ENCODE peak calls at places on chromosome 1, in seven cellular contexts. One of them, this sample, is unnamed.

GRCh38 chr1:63779338-63779819 is 5.6 kb downstream of the ROR1 start:
- DNase-seq in NAMALWA: no peak
- DNase-seq in neuronal stem cell: no peak
- DNase-seq in NCI-H1092 treated with DMSO at 0.1 percent for 48 hours: no peak
- DNase-seq in CD4-positive, CD25-positive, alpha-beta regulatory T cell: no peak
- DNase-seq in Calu3: no peak
- DNase-seq in progenitor cell of endocrine pancreas: no peak
- DNase-seq in this sample: no peak

GRCh38 chr1:229271448-229272120 is 673 bp downstream of the RAB4A start:
- DNase-seq in NAMALWA: peak; percentile 59
- DNase-seq in neuronal stem cell: peak; percentile 20
- DNase-seq in NCI-H1092 treated with DMSO at 0.1 percent for 48 hours: peak; percentile 54
- DNase-seq in CD4-positive, CD25-positive, alpha-beta regulatory T cell: peak; percentile 22
- DNase-seq in Calu3: no peak
- DNase-seq in progenitor cell of endocrine pancreas: no peak
- DNase-seq in this sample: no peak

GRCh38 chr1:230312676-230313075 is 113.5 kb downstream of the PGBD5 start:
- DNase-seq in NAMALWA: no peak
- DNase-seq in neuronal stem cell: no peak
- DNase-seq in NCI-H1092 treated with DMSO at 0.1 percent for 48 hours: no peak
- DNase-seq in CD4-positive, CD25-positive, alpha-beta regulatory T cell: no peak
- DNase-seq in Calu3: no peak
- DNase-seq in progenitor cell of endocrine pancreas: no peak
- DNase-seq in this sample: no peak

GRCh38 chr1:150528997-150529396 is 13.4 kb downstream of the FALEC start:
- DNase-seq in NAMALWA: no peak
- DNase-seq in neuronal stem cell: no peak
- DNase-seq in NCI-H1092 treated with DMSO at 0.1 percent for 48 hours: peak; percentile 15
- DNase-seq in CD4-positive, CD25-positive, alpha-beta regulatory T cell: no peak
- DNase-seq in Calu3: peak; percentile 47
- DNase-seq in progenitor cell of endocrine pancreas: no peak
- DNase-seq in this sample: no peak

GRCh38 chr1:95233321-95233736 is 681 bp upstream of the RWDD3 start:
- DNase-seq in NAMALWA: no peak
- DNase-seq in neuronal stem cell: peak; percentile 23
- DNase-seq in NCI-H1092 treated with DMSO at 0.1 percent for 48 hours: no peak
- DNase-seq in CD4-positive, CD25-positive, alpha-beta regulatory T cell: no peak
- DNase-seq in Calu3: peak; percentile 30
- DNase-seq in progenitor cell of endocrine pancreas: no peak
- DNase-seq in this sample: no peak

GRCh38 chr1:146029097-146029496 is 7.6 kb upstream of the HJV start:
- DNase-seq in NAMALWA: no peak
- DNase-seq in neuronal stem cell: no peak
- DNase-seq in NCI-H1092 treated with DMSO at 0.1 percent for 48 hours: no peak
- DNase-seq in CD4-positive, CD25-positive, alpha-beta regulatory T cell: no peak
- DNase-seq in Calu3: no peak
- DNase-seq in progenitor cell of endocrine pancreas: no peak
- DNase-seq in this sample: no peak

GRCh38 chr1:208598021-208598420 is 353.8 kb upstream of the PLXNA2 start:
- DNase-seq in NAMALWA: no peak
- DNase-seq in neuronal stem cell: no peak
- DNase-seq in NCI-H1092 treated with DMSO at 0.1 percent for 48 hours: no peak
- DNase-seq in CD4-positive, CD25-positive, alpha-beta regulatory T cell: no peak
- DNase-seq in Calu3: no peak
- DNase-seq in progenitor cell of endocrine pancreas: no peak
- DNase-seq in this sample: no peak

GRCh38 chr1:172704446-172705176 is 45.7 kb downstream of the FASLG start:
- DNase-seq in NAMALWA: no peak
- DNase-seq in neuronal stem cell: no peak
- DNase-seq in NCI-H1092 treated with DMSO at 0.1 percent for 48 hours: no peak
- DNase-seq in CD4-positive, CD25-positive, alpha-beta regulatory T cell: no peak
- DNase-seq in Calu3: no peak
- DNase-seq in progenitor cell of endocrine pancreas: no peak
- DNase-seq in this sample: no peak

GRCh38 chr1:204415351-204415750 is 3.7 kb upstream of the PPP1R15B start:
- DNase-seq in NAMALWA: no peak
- DNase-seq in neuronal stem cell: no peak
- DNase-seq in NCI-H1092 treated with DMSO at 0.1 percent for 48 hours: no peak
- DNase-seq in CD4-positive, CD25-positive, alpha-beta regulatory T cell: no peak
- DNase-seq in Calu3: no peak
- DNase-seq in progenitor cell of endocrine pancreas: no peak
- DNase-seq in this sample: no peak

GRCh38 chr1:93344886-93345632 is 648 bp upstream of the DR1 start:
- DNase-seq in NAMALWA: peak; percentile 60
- DNase-seq in neuronal stem cell: no peak
- DNase-seq in NCI-H1092 treated with DMSO at 0.1 percent for 48 hours: peak; percentile 29
- DNase-seq in CD4-positive, CD25-positive, alpha-beta regulatory T cell: no peak
- DNase-seq in Calu3: no peak
- DNase-seq in progenitor cell of endocrine pancreas: no peak
- DNase-seq in this sample: no peak

GRCh38 chr1:77175230-77175844 is 43.9 kb downstream of the PIGK start:
- DNase-seq in NAMALWA: peak; percentile 1
- DNase-seq in neuronal stem cell: peak; percentile 18
- DNase-seq in NCI-H1092 treated with DMSO at 0.1 percent for 48 hours: no peak
- DNase-seq in CD4-positive, CD25-positive, alpha-beta regulatory T cell: no peak
- DNase-seq in Calu3: peak; percentile 11
- DNase-seq in progenitor cell of endocrine pancreas: no peak
- DNase-seq in this sample: no peak

GRCh38 chr1:34547043-34547674 is 207.7 kb upstream of the GJB5 start:
- DNase-seq in NAMALWA: peak; percentile 4
- DNase-seq in neuronal stem cell: no peak
- DNase-seq in NCI-H1092 treated with DMSO at 0.1 percent for 48 hours: no peak
- DNase-seq in CD4-positive, CD25-positive, alpha-beta regulatory T cell: no peak
- DNase-seq in Calu3: peak; percentile 14
- DNase-seq in progenitor cell of endocrine pancreas: no peak
- DNase-seq in this sample: no peak

GRCh38 chr1:164834641-164835040 is 275.7 kb downstream of the PBX1 start:
- DNase-seq in NAMALWA: no peak
- DNase-seq in neuronal stem cell: no peak
- DNase-seq in NCI-H1092 treated with DMSO at 0.1 percent for 48 hours: no peak
- DNase-seq in CD4-positive, CD25-positive, alpha-beta regulatory T cell: no peak
- DNase-seq in Calu3: no peak
- DNase-seq in progenitor cell of endocrine pancreas: no peak
- DNase-seq in this sample: no peak

GRCh38 chr1:91557039-91557690 is 56.5 kb downstream of the CDC7 start:
- DNase-seq in NAMALWA: no peak
- DNase-seq in neuronal stem cell: no peak
- DNase-seq in NCI-H1092 treated with DMSO at 0.1 percent for 48 hours: no peak
- DNase-seq in CD4-positive, CD25-positive, alpha-beta regulatory T cell: no peak
- DNase-seq in Calu3: no peak
- DNase-seq in progenitor cell of endocrine pancreas: no peak
- DNase-seq in this sample: no peak

GRCh38 chr1:8358897-8359616 is 41.1 kb downstream of the SLC45A1 start:
- DNase-seq in NAMALWA: no peak
- DNase-seq in neuronal stem cell: no peak
- DNase-seq in NCI-H1092 treated with DMSO at 0.1 percent for 48 hours: no peak
- DNase-seq in CD4-positive, CD25-positive, alpha-beta regulatory T cell: no peak
- DNase-seq in Calu3: no peak
- DNase-seq in progenitor cell of endocrine pancreas: no peak
- DNase-seq in this sample: no peak

GRCh38 chr1:157978547-157979403 is 14.7 kb upstream of the KIRREL1 start:
- DNase-seq in NAMALWA: no peak
- DNase-seq in neuronal stem cell: no peak
- DNase-seq in NCI-H1092 treated with DMSO at 0.1 percent for 48 hours: no peak
- DNase-seq in CD4-positive, CD25-positive, alpha-beta regulatory T cell: no peak
- DNase-seq in Calu3: no peak
- DNase-seq in progenitor cell of endocrine pancreas: no peak
- DNase-seq in this sample: no peak

GRCh38 chr1:246947255-246947654 is 15.5 kb upstream of the AHCTF1 start:
- DNase-seq in NAMALWA: no peak
- DNase-seq in neuronal stem cell: no peak
- DNase-seq in NCI-H1092 treated with DMSO at 0.1 percent for 48 hours: no peak
- DNase-seq in CD4-positive, CD25-positive, alpha-beta regulatory T cell: no peak
- DNase-seq in Calu3: no peak
- DNase-seq in progenitor cell of endocrine pancreas: no peak
- DNase-seq in this sample: no peak

GRCh38 chr1:214553142-214553710 is 1.8 kb upstream of the PTPN14 start:
- DNase-seq in NAMALWA: no peak
- DNase-seq in neuronal stem cell: no peak
- DNase-seq in NCI-H1092 treated with DMSO at 0.1 percent for 48 hours: no peak
- DNase-seq in CD4-positive, CD25-positive, alpha-beta regulatory T cell: no peak
- DNase-seq in Calu3: no peak
- DNase-seq in progenitor cell of endocrine pancreas: no peak
- DNase-seq in this sample: no peak

GRCh38 chr1:62295921-62296451 is 23.2 kb downstream of the KANK4 start:
- DNase-seq in NAMALWA: peak; percentile 6
- DNase-seq in neuronal stem cell: no peak
- DNase-seq in NCI-H1092 treated with DMSO at 0.1 percent for 48 hours: no peak
- DNase-seq in CD4-positive, CD25-positive, alpha-beta regulatory T cell: peak; percentile 12
- DNase-seq in Calu3: no peak
- DNase-seq in progenitor cell of endocrine pancreas: no peak
- DNase-seq in this sample: no peak

GRCh38 chr1:156126043-156126700 is 11.7 kb downstream of the LMNA start:
- DNase-seq in NAMALWA: peak; percentile 59
- DNase-seq in neuronal stem cell: no peak
- DNase-seq in NCI-H1092 treated with DMSO at 0.1 percent for 48 hours: no peak
- DNase-seq in CD4-positive, CD25-positive, alpha-beta regulatory T cell: no peak
- DNase-seq in Calu3: peak; percentile 99
- DNase-seq in progenitor cell of endocrine pancreas: no peak
- DNase-seq in this sample: peak; percentile 71

GRCh38 chr1:99527078-99527477 is 118.8 kb upstream of the PALMD start:
- DNase-seq in NAMALWA: peak; percentile 36
- DNase-seq in neuronal stem cell: no peak
- DNase-seq in NCI-H1092 treated with DMSO at 0.1 percent for 48 hours: no peak
- DNase-seq in CD4-positive, CD25-positive, alpha-beta regulatory T cell: no peak
- DNase-seq in Calu3: no peak
- DNase-seq in progenitor cell of endocrine pancreas: no peak
- DNase-seq in this sample: no peak